ENCODE peak calls at places on chromosomes 3 and 15, in eight cellular contexts. One of them, this sample, is unnamed.
A peak's percentile ranks its signal among the peaks of the same experiment; 100 is the strongest.

GRCh38 chr15:86231864-86232801 is 152.5 kb downstream of the AGBL1 start:
- DNase-seq in mammary epithelial cell: peak; percentile 29
- DNase-seq in stomach: no peak
- DNase-seq in keratinocyte: no peak
- DNase-seq in transverse colon: peak; percentile 17
- DNase-seq in right cardiac atrium: no peak
- DNase-seq in CD4-positive, CD25-positive, alpha-beta regulatory T cell: peak; percentile 30
- DNase-seq in CD8-positive, alpha-beta T cell: peak; percentile 11
- DNase-seq in this sample: no peak

GRCh38 chr15:101162701-101163483 is 89.0 kb downstream of the CHSY1 start:
- DNase-seq in mammary epithelial cell: no peak
- DNase-seq in right cardiac atrium: peak; percentile 92
- DNase-seq in transverse colon: no peak
- DNase-seq in CD8-positive, alpha-beta T cell: no peak
- DNase-seq in keratinocyte: no peak
- DNase-seq in CD4-positive, CD25-positive, alpha-beta regulatory T cell: no peak
- DNase-seq in stomach: no peak
- DNase-seq in this sample: no peak

GRCh38 chr3:50336452-50337174 is 4.0 kb downstream of the RASSF1 start:
- DNase-seq in stomach: peak; percentile 44
- DNase-seq in transverse colon: no peak
- DNase-seq in CD8-positive, alpha-beta T cell: no peak
- DNase-seq in CD4-positive, CD25-positive, alpha-beta regulatory T cell: no peak
- DNase-seq in right cardiac atrium: no peak
- DNase-seq in keratinocyte: no peak
- DNase-seq in mammary epithelial cell: peak; percentile 49
- DNase-seq in this sample: no peak

GRCh38 chr15:51649659-51650521 is 27.3 kb upstream of the DMXL2 start:
- DNase-seq in stomach: no peak
- DNase-seq in transverse colon: peak; percentile 19
- DNase-seq in keratinocyte: peak; percentile 9
- DNase-seq in right cardiac atrium: no peak
- DNase-seq in mammary epithelial cell: peak; percentile 59
- DNase-seq in CD4-positive, CD25-positive, alpha-beta regulatory T cell: peak; percentile 82
- DNase-seq in CD8-positive, alpha-beta T cell: peak; percentile 26
- DNase-seq in this sample: no peak

GRCh38 chr3:55009372-55009771 is 81.5 kb upstream of the LRTM1 start:
- DNase-seq in CD4-positive, CD25-positive, alpha-beta regulatory T cell: no peak
- DNase-seq in mammary epithelial cell: no peak
- DNase-seq in right cardiac atrium: no peak
- DNase-seq in stomach: no peak
- DNase-seq in CD8-positive, alpha-beta T cell: no peak
- DNase-seq in transverse colon: no peak
- DNase-seq in keratinocyte: no peak
- DNase-seq in this sample: no peak

GRCh38 chr15:25172691-25173090 is 217.9 kb downstream of the SNRPN start:
- DNase-seq in right cardiac atrium: peak; percentile 6
- DNase-seq in transverse colon: no peak
- DNase-seq in keratinocyte: no peak
- DNase-seq in stomach: peak; percentile 18
- DNase-seq in CD4-positive, CD25-positive, alpha-beta regulatory T cell: no peak
- DNase-seq in mammary epithelial cell: no peak
- DNase-seq in CD8-positive, alpha-beta T cell: no peak
- DNase-seq in this sample: peak; percentile 25

GRCh38 chr3:126284258-126284904 is 72.8 kb downstream of the KLF15 start:
- DNase-seq in mammary epithelial cell: peak; percentile 92
- DNase-seq in CD4-positive, CD25-positive, alpha-beta regulatory T cell: no peak
- DNase-seq in CD8-positive, alpha-beta T cell: no peak
- DNase-seq in keratinocyte: peak; percentile 78
- DNase-seq in right cardiac atrium: no peak
- DNase-seq in transverse colon: no peak
- DNase-seq in stomach: no peak
- DNase-seq in this sample: no peak

GRCh38 chr15:80779658-80780415 is 667 bp downstream of the CEMIP start:
- DNase-seq in transverse colon: peak; percentile 11
- DNase-seq in mammary epithelial cell: peak; percentile 67
- DNase-seq in stomach: no peak
- DNase-seq in CD8-positive, alpha-beta T cell: no peak
- DNase-seq in right cardiac atrium: peak; percentile 68
- DNase-seq in CD4-positive, CD25-positive, alpha-beta regulatory T cell: no peak
- DNase-seq in keratinocyte: no peak
- DNase-seq in this sample: peak; percentile 76

GRCh38 chr3:71579934-71580318 is 3.6 kb downstream of the FOXP1 start:
- DNase-seq in transverse colon: peak; percentile 36
- DNase-seq in stomach: no peak
- DNase-seq in mammary epithelial cell: peak; percentile 55
- DNase-seq in keratinocyte: no peak
- DNase-seq in CD8-positive, alpha-beta T cell: no peak
- DNase-seq in right cardiac atrium: no peak
- DNase-seq in CD4-positive, CD25-positive, alpha-beta regulatory T cell: peak; percentile 31
- DNase-seq in this sample: no peak

GRCh38 chr3:194067949-194068362 is 68.0 kb upstream of the HES1 start:
- DNase-seq in CD4-positive, CD25-positive, alpha-beta regulatory T cell: no peak
- DNase-seq in CD8-positive, alpha-beta T cell: no peak
- DNase-seq in stomach: no peak
- DNase-seq in keratinocyte: no peak
- DNase-seq in mammary epithelial cell: peak; percentile 63
- DNase-seq in transverse colon: no peak
- DNase-seq in right cardiac atrium: no peak
- DNase-seq in this sample: no peak

GRCh38 chr15:83283813-83284562 is 476 bp downstream of the BNC1 start:
- DNase-seq in transverse colon: no peak
- DNase-seq in stomach: no peak
- DNase-seq in mammary epithelial cell: peak; percentile 54
- DNase-seq in right cardiac atrium: peak; percentile 59
- DNase-seq in CD4-positive, CD25-positive, alpha-beta regulatory T cell: no peak
- DNase-seq in CD8-positive, alpha-beta T cell: no peak
- DNase-seq in keratinocyte: no peak
- DNase-seq in this sample: peak; percentile 75

GRCh38 chr3:3201584-3201983 is 22.1 kb upstream of the CRBN start:
- DNase-seq in right cardiac atrium: no peak
- DNase-seq in keratinocyte: no peak
- DNase-seq in mammary epithelial cell: no peak
- DNase-seq in CD4-positive, CD25-positive, alpha-beta regulatory T cell: peak; percentile 4
- DNase-seq in transverse colon: no peak
- DNase-seq in stomach: no peak
- DNase-seq in CD8-positive, alpha-beta T cell: no peak
- DNase-seq in this sample: no peak

GRCh38 chr15:75167588-75168076 is 34.0 kb upstream of the C15orf39 start:
- DNase-seq in CD8-positive, alpha-beta T cell: no peak
- DNase-seq in stomach: no peak
- DNase-seq in CD4-positive, CD25-positive, alpha-beta regulatory T cell: peak; percentile 61
- DNase-seq in mammary epithelial cell: peak; percentile 83
- DNase-seq in keratinocyte: peak; percentile 55
- DNase-seq in transverse colon: no peak
- DNase-seq in right cardiac atrium: no peak
- DNase-seq in this sample: no peak

GRCh38 chr3:23739536-23739935 is 66.2 kb upstream of the UBE2E1 start:
- DNase-seq in stomach: no peak
- DNase-seq in mammary epithelial cell: peak; percentile 71
- DNase-seq in CD4-positive, CD25-positive, alpha-beta regulatory T cell: no peak
- DNase-seq in transverse colon: no peak
- DNase-seq in keratinocyte: no peak
- DNase-seq in CD8-positive, alpha-beta T cell: no peak
- DNase-seq in right cardiac atrium: no peak
- DNase-seq in this sample: no peak

GRCh38 chr3:177646749-177647148 is 449.5 kb upstream of the TBL1XR1 start:
- DNase-seq in CD4-positive, CD25-positive, alpha-beta regulatory T cell: peak; percentile 55
- DNase-seq in right cardiac atrium: no peak
- DNase-seq in keratinocyte: no peak
- DNase-seq in stomach: no peak
- DNase-seq in transverse colon: peak; percentile 24
- DNase-seq in CD8-positive, alpha-beta T cell: no peak
- DNase-seq in mammary epithelial cell: no peak
- DNase-seq in this sample: no peak

GRCh38 chr15:29364429-29365078 is 94.9 kb upstream of the NSMCE3 start:
- DNase-seq in transverse colon: no peak
- DNase-seq in mammary epithelial cell: peak; percentile 8
- DNase-seq in CD8-positive, alpha-beta T cell: no peak
- DNase-seq in CD4-positive, CD25-positive, alpha-beta regulatory T cell: no peak
- DNase-seq in keratinocyte: no peak
- DNase-seq in stomach: no peak
- DNase-seq in right cardiac atrium: no peak
- DNase-seq in this sample: no peak

GRCh38 chr3:99515-99914 is 97.0 kb upstream of the CHL1 start:
- DNase-seq in CD4-positive, CD25-positive, alpha-beta regulatory T cell: no peak
- DNase-seq in stomach: no peak
- DNase-seq in CD8-positive, alpha-beta T cell: no peak
- DNase-seq in right cardiac atrium: no peak
- DNase-seq in keratinocyte: no peak
- DNase-seq in transverse colon: no peak
- DNase-seq in mammary epithelial cell: no peak
- DNase-seq in this sample: no peak

GRCh38 chr3:170081079-170081741 is 43.4 kb downstream of the GPR160 start:
- DNase-seq in transverse colon: no peak
- DNase-seq in mammary epithelial cell: no peak
- DNase-seq in keratinocyte: no peak
- DNase-seq in CD8-positive, alpha-beta T cell: no peak
- DNase-seq in right cardiac atrium: no peak
- DNase-seq in CD4-positive, CD25-positive, alpha-beta regulatory T cell: no peak
- DNase-seq in stomach: no peak
- DNase-seq in this sample: no peak

GRCh38 chr3:111666041-111666735 is 71.0 kb upstream of the ZBED2 start:
- DNase-seq in keratinocyte: no peak
- DNase-seq in transverse colon: no peak
- DNase-seq in CD8-positive, alpha-beta T cell: no peak
- DNase-seq in stomach: no peak
- DNase-seq in CD4-positive, CD25-positive, alpha-beta regulatory T cell: no peak
- DNase-seq in mammary epithelial cell: peak; percentile 55
- DNase-seq in right cardiac atrium: no peak
- DNase-seq in this sample: no peak

GRCh38 chr3:189488241-189488767 is 142.9 kb upstream of the TP63 start:
- DNase-seq in right cardiac atrium: peak; percentile 6
- DNase-seq in CD4-positive, CD25-positive, alpha-beta regulatory T cell: no peak
- DNase-seq in mammary epithelial cell: peak; percentile 31
- DNase-seq in stomach: no peak
- DNase-seq in transverse colon: no peak
- DNase-seq in keratinocyte: peak; percentile 54
- DNase-seq in CD8-positive, alpha-beta T cell: no peak
- DNase-seq in this sample: no peak

GRCh38 chr3:134366928-134367352 is 7.3 kb downstream of the AMOTL2 start:
- DNase-seq in mammary epithelial cell: no peak
- DNase-seq in CD4-positive, CD25-positive, alpha-beta regulatory T cell: no peak
- DNase-seq in stomach: peak; percentile 67
- DNase-seq in transverse colon: no peak
- DNase-seq in keratinocyte: no peak
- DNase-seq in right cardiac atrium: peak; percentile 89
- DNase-seq in CD8-positive, alpha-beta T cell: no peak
- DNase-seq in this sample: peak; percentile 31

GRCh38 chr3:11591401-11592266 is 52.1 kb downstream of the VGLL4 start:
- DNase-seq in keratinocyte: no peak
- DNase-seq in stomach: peak; percentile 54
- DNase-seq in transverse colon: no peak
- DNase-seq in mammary epithelial cell: peak; percentile 93
- DNase-seq in CD8-positive, alpha-beta T cell: no peak
- DNase-seq in CD4-positive, CD25-positive, alpha-beta regulatory T cell: no peak
- DNase-seq in right cardiac atrium: peak; percentile 84
- DNase-seq in this sample: no peak

GRCh38 chr3:138234401-138235179 is 47.5 kb downstream of the ARMC8 start:
- DNase-seq in CD4-positive, CD25-positive, alpha-beta regulatory T cell: peak; percentile 10
- DNase-seq in CD8-positive, alpha-beta T cell: no peak
- DNase-seq in transverse colon: no peak
- DNase-seq in stomach: no peak
- DNase-seq in right cardiac atrium: no peak
- DNase-seq in mammary epithelial cell: peak; percentile 34
- DNase-seq in keratinocyte: no peak
- DNase-seq in this sample: no peak

GRCh38 chr3:181698263-181698944 is 13.3 kb upstream of the SOX2 start:
- DNase-seq in CD8-positive, alpha-beta T cell: no peak
- DNase-seq in mammary epithelial cell: peak; percentile 6
- DNase-seq in stomach: no peak
- DNase-seq in keratinocyte: no peak
- DNase-seq in right cardiac atrium: peak; percentile 12
- DNase-seq in transverse colon: no peak
- DNase-seq in CD4-positive, CD25-positive, alpha-beta regulatory T cell: no peak
- DNase-seq in this sample: no peak

GRCh38 chr15:29668120-29668602 is 154.1 kb downstream of the TJP1 start:
- DNase-seq in keratinocyte: peak; percentile 41
- DNase-seq in right cardiac atrium: peak; percentile 71
- DNase-seq in CD8-positive, alpha-beta T cell: no peak
- DNase-seq in mammary epithelial cell: peak; percentile 62
- DNase-seq in transverse colon: peak; percentile 83
- DNase-seq in stomach: peak; percentile 85
- DNase-seq in CD4-positive, CD25-positive, alpha-beta regulatory T cell: peak; percentile 33
- DNase-seq in this sample: peak; percentile 70

GRCh38 chr15:81270188-81270587 is 53.8 kb downstream of the STARD5 start:
- DNase-seq in stomach: no peak
- DNase-seq in CD4-positive, CD25-positive, alpha-beta regulatory T cell: no peak
- DNase-seq in CD8-positive, alpha-beta T cell: no peak
- DNase-seq in transverse colon: no peak
- DNase-seq in right cardiac atrium: no peak
- DNase-seq in keratinocyte: no peak
- DNase-seq in mammary epithelial cell: no peak
- DNase-seq in this sample: no peak

GRCh38 chr3:22372292-22372949 is 621.4 kb upstream of the ZNF385D start:
- DNase-seq in stomach: no peak
- DNase-seq in right cardiac atrium: peak; percentile 40
- DNase-seq in transverse colon: no peak
- DNase-seq in CD4-positive, CD25-positive, alpha-beta regulatory T cell: no peak
- DNase-seq in mammary epithelial cell: no peak
- DNase-seq in keratinocyte: no peak
- DNase-seq in CD8-positive, alpha-beta T cell: no peak
- DNase-seq in this sample: peak; percentile 80

GRCh38 chr15:73996939-73997338 is 2.4 kb downstream of the PML start:
- DNase-seq in CD8-positive, alpha-beta T cell: no peak
- DNase-seq in transverse colon: no peak
- DNase-seq in mammary epithelial cell: peak; percentile 79
- DNase-seq in keratinocyte: no peak
- DNase-seq in right cardiac atrium: no peak
- DNase-seq in stomach: no peak
- DNase-seq in CD4-positive, CD25-positive, alpha-beta regulatory T cell: peak; percentile 68
- DNase-seq in this sample: no peak
- H3K4me3 ChIP-seq in CD8-positive, alpha-beta T cell: peak overlapping the region; percentile 17
- H3K4me3 ChIP-seq in transverse colon: no peak overlapping the region
- H3K4me3 ChIP-seq in mammary epithelial cell: peak overlapping the region; percentile 83
- H3K4me3 ChIP-seq in keratinocyte: peak overlapping the region; percentile 89
- H3K4me3 ChIP-seq in right cardiac atrium: peak overlapping the region; percentile 46
- H3K4me3 ChIP-seq in stomach: peak overlapping the region; percentile 63
- H3K4me3 ChIP-seq in CD4-positive, CD25-positive, alpha-beta regulatory T cell: peak overlapping the region; percentile 85
- H3K4me3 ChIP-seq in this sample: peak overlapping the region; percentile 87

GRCh38 chr15:99130765-99131440 is 26.0 kb downstream of the SYNM start:
- DNase-seq in right cardiac atrium: no peak
- DNase-seq in keratinocyte: no peak
- DNase-seq in transverse colon: no peak
- DNase-seq in mammary epithelial cell: no peak
- DNase-seq in CD4-positive, CD25-positive, alpha-beta regulatory T cell: no peak
- DNase-seq in stomach: no peak
- DNase-seq in CD8-positive, alpha-beta T cell: no peak
- DNase-seq in this sample: no peak
- H3K4me1 ChIP-seq in right cardiac atrium: peaks cover 4% of the 10 kb centered on the region
- H3K4me1 ChIP-seq in keratinocyte: no peaks in the 10 kb centered on the region
- H3K4me1 ChIP-seq in transverse colon: no peaks in the 10 kb centered on the region
- H3K4me1 ChIP-seq in mammary epithelial cell: peaks cover 3% of the 10 kb centered on the region
- H3K4me1 ChIP-seq in CD4-positive, CD25-positive, alpha-beta regulatory T cell: no peaks in the 10 kb centered on the region
- H3K4me1 ChIP-seq in stomach: no peaks in the 10 kb centered on the region
- H3K4me1 ChIP-seq in CD8-positive, alpha-beta T cell: no peaks in the 10 kb centered on the region
- H3K4me1 ChIP-seq in this sample: no peaks in the 10 kb centered on the region

GRCh38 chr15:88624156-88624970 is 3.2 kb downstream of the AEN start:
- DNase-seq in transverse colon: no peak
- DNase-seq in mammary epithelial cell: no peak
- DNase-seq in CD4-positive, CD25-positive, alpha-beta regulatory T cell: peak; percentile 82
- DNase-seq in right cardiac atrium: no peak
- DNase-seq in CD8-positive, alpha-beta T cell: peak; percentile 18
- DNase-seq in keratinocyte: no peak
- DNase-seq in stomach: no peak
- DNase-seq in this sample: no peak
- H3K27ac ChIP-seq in transverse colon: peak overlapping the region; percentile 94
- H3K27ac ChIP-seq in mammary epithelial cell: peak overlapping the region; percentile 95
- H3K27ac ChIP-seq in CD4-positive, CD25-positive, alpha-beta regulatory T cell: peak overlapping the region; percentile 90
- H3K27ac ChIP-seq in right cardiac atrium: no peak overlapping the region
- H3K27ac ChIP-seq in CD8-positive, alpha-beta T cell: peak overlapping the region; percentile 67
- H3K27ac ChIP-seq in keratinocyte: peak overlapping the region; percentile 98
- H3K27ac ChIP-seq in stomach: peak overlapping the region; percentile 92
- H3K27ac ChIP-seq in this sample: peak overlapping the region; percentile 31

GRCh38 chr3:172061724-172062184 is 22.4 kb downstream of the FNDC3B start:
- DNase-seq in transverse colon: peak; percentile 43
- DNase-seq in mammary epithelial cell: no peak
- DNase-seq in CD8-positive, alpha-beta T cell: no peak
- DNase-seq in keratinocyte: no peak
- DNase-seq in stomach: no peak
- DNase-seq in right cardiac atrium: no peak
- DNase-seq in CD4-positive, CD25-positive, alpha-beta regulatory T cell: no peak
- DNase-seq in this sample: no peak
- H3K4me3 ChIP-seq in transverse colon: no peak overlapping the region
- H3K4me3 ChIP-seq in mammary epithelial cell: no peak overlapping the region
- H3K4me3 ChIP-seq in CD8-positive, alpha-beta T cell: no peak overlapping the region
- H3K4me3 ChIP-seq in keratinocyte: no peak overlapping the region
- H3K4me3 ChIP-seq in stomach: peak overlapping the region; percentile 5
- H3K4me3 ChIP-seq in right cardiac atrium: peak overlapping the region; percentile 12
- H3K4me3 ChIP-seq in CD4-positive, CD25-positive, alpha-beta regulatory T cell: no peak overlapping the region
- H3K4me3 ChIP-seq in this sample: peak overlapping the region; percentile 19